ENCODE peak calls at places on chromosome 15, in six cellular contexts. S, R, K, W, M and Z are unnamed samples.

GRCh38 chr15:65832549-65833364 is 36.5 kb upstream of the RAB11A start:
- DNase-seq in R (peak; percentile 92), M (peak; percentile 87), K (peak; percentile 79), S (peak; percentile 94), W (peak; percentile 45), Z (peak; percentile 47)

GRCh38 chr15:83380026-83380425 is 67.1 kb upstream of the SH3GL3 start:
- DNase-seq in M (no peak), R (no peak), W (no peak), K (no peak), S (no peak), Z (no peak)

GRCh38 chr15:64361259-64361658 is 5.3 kb upstream of the CSNK1G1 start:
- DNase-seq in S (no peak), K (no peak), M (no peak), W (no peak), R (no peak), Z (no peak)

GRCh38 chr15:78205337-78205736 is 29.0 kb downstream of the ACSBG1 start:
- DNase-seq in S (no peak), R (no peak), W (no peak), M (no peak), K (no peak), Z (no peak)

GRCh38 chr15:43880406-43881184 is 53.8 kb downstream of the WDR76 start:
- DNase-seq in K (no peak), M (no peak), R (no peak), W (no peak), S (peak; percentile 24), Z (no peak)

GRCh38 chr15:71543413-71543812 is 266.9 kb upstream of the NR2E3 start:
- DNase-seq in S (no peak), W (no peak), R (no peak), M (no peak), K (no peak), Z (no peak)

GRCh38 chr15:39517122-39517855 is 63.6 kb upstream of the THBS1 start:
- DNase-seq in R (no peak), S (no peak), W (no peak), K (no peak), M (no peak), Z (no peak)

GRCh38 chr15:80596521-80596976 is 98.6 kb upstream of the ABHD17C start:
- DNase-seq in S (no peak), W (no peak), M (no peak), R (no peak), K (no peak), Z (no peak)

GRCh38 chr15:39728844-39729243 is 53.8 kb downstream of the FSIP1 start:
- DNase-seq in S (no peak), W (no peak), M (no peak), R (no peak), K (no peak), Z (no peak)

GRCh38 chr15:65914981-65915925 is 46.0 kb downstream of the RAB11A start:
- DNase-seq in R (no peak), M (no peak), K (no peak), W (no peak), S (no peak), Z (no peak)

GRCh38 chr15:42891569-42891968 is 29.0 kb downstream of the TTBK2 start:
- DNase-seq in W (no peak), M (no peak), R (no peak), K (no peak), S (no peak), Z (no peak)

GRCh38 chr15:43509002-43509922 is 8.1 kb upstream of the MAP1A start:
- DNase-seq in M (peak; percentile 39), S (peak; percentile 27), W (no peak), K (no peak), R (no peak), Z (no peak)

GRCh38 chr15:91922701-91923279 is 69.3 kb downstream of the SLCO3A1 start:
- DNase-seq in R (no peak), K (no peak), W (no peak), S (no peak), M (no peak), Z (no peak)

GRCh38 chr15:58441376-58442070 is 9.7 kb downstream of the LIPC start:
- DNase-seq in S (no peak), K (no peak), M (no peak), R (no peak), W (no peak), Z (no peak)

GRCh38 chr15:38414351-38414750 is 39.6 kb upstream of the FAM98B start:
- DNase-seq in S (peak; percentile 81), R (peak; percentile 66), W (no peak), K (no peak), M (no peak), Z (no peak)

GRCh38 chr15:31304736-31305365 is 21.8 kb upstream of the KLF13 start:
- DNase-seq in K (no peak), S (peak; percentile 37), W (no peak), M (peak; percentile 48), R (no peak), Z (no peak)

GRCh38 chr15:57675481-57676181 is 30.9 kb upstream of the POLR2M start:
- DNase-seq in S (no peak), M (no peak), R (no peak), W (no peak), K (no peak), Z (no peak)

GRCh38 chr15:92638291-92638708 is 17.3 kb downstream of the FAM174B start:
- DNase-seq in R (no peak), W (no peak), K (no peak), S (no peak), M (no peak), Z (no peak)

GRCh38 chr15:79811406-79812405 is 85.1 kb downstream of the MTHFS start:
- DNase-seq in M (peak; percentile 77), R (peak; percentile 68), K (peak; percentile 85), W (no peak), S (no peak), Z (no peak)

GRCh38 chr15:63492541-63493077 is 11.8 kb upstream of the USP3 start:
- DNase-seq in W (no peak), R (no peak), S (no peak), K (no peak), M (no peak), Z (no peak)

GRCh38 chr15:65857718-65858402 is 11.4 kb upstream of the RAB11A start:
- DNase-seq in W (no peak), M (no peak), K (no peak), S (no peak), R (no peak), Z (no peak)

GRCh38 chr15:40764766-40765136 is 883 bp downstream of the GCHFR start:
- DNase-seq in W (no peak), K (no peak), S (no peak), M (no peak), R (no peak), Z (no peak)

GRCh38 chr15:61195116-61196002 is 33.7 kb downstream of the RORA start:
- DNase-seq in K (no peak), M (no peak), S (peak; percentile 72), R (no peak), W (no peak), Z (no peak)

GRCh38 chr15:26772588-26773484 is at the start of gene GABRB3:
- DNase-seq in K (peak; percentile 84), S (peak; percentile 88), M (peak; percentile 75), W (no peak), R (peak; percentile 46), Z (no peak)

GRCh38 chr15:23395030-23395692 is 40.6 kb downstream of the GOLGA8S start:
- DNase-seq in R (no peak), M (peak; percentile 37), W (no peak), S (no peak), K (no peak), Z (no peak)

GRCh38 chr15:75827691-75828090 is 15.6 kb upstream of the UBE2Q2 start:
- DNase-seq in S (no peak), W (no peak), R (no peak), M (no peak), K (no peak), Z (no peak)

GRCh38 chr15:50354838-50355611 is at the start of gene GABPB1:
- DNase-seq in S (peak; percentile 91), R (peak; percentile 86), M (peak; percentile 94), K (peak; percentile 93), W (peak; percentile 84), Z (peak; percentile 79)
- TF ChIP-seq CTCF in S (no peak), R (no peak), M (no peak), K (no peak), W (no peak), Z (no peak)

GRCh38 chr15:84908564-84908963 is 24.1 kb downstream of the SLC28A1 start:
- DNase-seq in S (no peak), M (no peak), R (no peak), K (peak; percentile 50), W (no peak), Z (no peak)

GRCh38 chr15:84909029-84909428 is 24.6 kb downstream of the SLC28A1 start:
- DNase-seq in M (no peak), S (peak; percentile 34), K (no peak), R (no peak), W (no peak), Z (no peak)

GRCh38 chr15:84910928-84911623 is 26.6 kb downstream of the SLC28A1 start:
- DNase-seq in R (no peak), K (peak; percentile 49), S (no peak), M (no peak), W (no peak), Z (no peak)

GRCh38 chr15:84907731-84908130 is 23.3 kb downstream of the SLC28A1 start:
- DNase-seq in R (no peak), W (no peak), M (no peak), K (peak; percentile 27), S (no peak), Z (no peak)

GRCh38 chr15:84909782-84910181 is 25.3 kb downstream of the SLC28A1 start:
- DNase-seq in R (no peak), S (no peak), M (no peak), K (peak; percentile 37), W (no peak), Z (no peak)
- H3K27ac ChIP-seq in R (no peak overlapping the region), S (no peak overlapping the region), M (no peak overlapping the region), K (no peak overlapping the region), W (no peak overlapping the region), Z (no peak overlapping the region)

GRCh38 chr15:47711654-47712053 is 5.7 kb upstream of the SEMA6D start:
- DNase-seq in M (no peak), K (no peak), W (no peak), S (peak; percentile 65), R (no peak), Z (no peak)
- TF ChIP-seq CTCF in M (peak; percentile 55), K (no peak), W (peak; percentile 55), S (peak; percentile 84), R (peak; percentile 54), Z (no peak)

GRCh38 chr15:88864861-88865497 is 30.4 kb downstream of the HAPLN3 start:
- DNase-seq in S (no peak), R (no peak), W (no peak), M (no peak), K (no peak), Z (no peak)

GRCh38 chr15:88863412-88863811 is 31.9 kb downstream of the HAPLN3 start:
- DNase-seq in K (no peak), R (no peak), M (no peak), S (no peak), W (no peak), Z (no peak)

GRCh38 chr15:88861621-88862020 is 33.7 kb downstream of the HAPLN3 start:
- DNase-seq in K (no peak), M (no peak), S (no peak), R (no peak), W (no peak), Z (no peak)

GRCh38 chr15:88865498-88866099 is 29.7 kb downstream of the HAPLN3 start:
- DNase-seq in S (no peak), K (no peak), R (no peak), M (no peak), W (no peak), Z (no peak)

GRCh38 chr15:88866295-88866881 is 29.0 kb downstream of the HAPLN3 start:
- DNase-seq in K (no peak), S (no peak), M (no peak), W (no peak), R (no peak), Z (no peak)
- H3K27ac ChIP-seq in K (no peak overlapping the region), S (no peak overlapping the region), M (no peak overlapping the region), W (no peak overlapping the region), R (no peak overlapping the region), Z (no peak overlapping the region)